ENCODE peak calls at places on chromosomes 11 and 22, in nine cellular contexts. O is IMR-90, K is uterus, N is fibroblast of the aortic adventitia, H is MCF 10A, Q is fibroblast of lung, J is pancreas, B is nephron progenitor cell, V is right atrium auricular region. I is an unnamed sample.

GRCh38 chr11:132784441-132784840 is 747.9 kb downstream of the OPCML start:
- DNase-seq in O (peak; percentile 67), K (no peak), N (no peak), H (no peak), Q (peak; percentile 76), J (no peak), B (no peak), V (no peak), I (no peak)

GRCh38 chr11:31796523-31797226 is 14.4 kb downstream of the PAX6 start:
- DNase-seq in O (no peak), K (no peak), N (no peak), H (no peak), Q (no peak), J (no peak), B (no peak), V (no peak), I (no peak)

GRCh38 chr11:91366816-91367215 is 857.8 kb upstream of the FAT3 start:
- DNase-seq in O (no peak), K (no peak), N (no peak), H (no peak), Q (no peak), J (no peak), B (no peak), V (no peak), I (no peak)

GRCh38 chr11:75349540-75350116 is 1.8 kb downstream of the ARRB1 start:
- DNase-seq in O (no peak), K (no peak), N (no peak), H (no peak), Q (no peak), J (no peak), B (no peak), V (no peak), I (no peak)

GRCh38 chr22:30115705-30116104 is 35.4 kb downstream of the HORMAD2 start:
- DNase-seq in O (peak; percentile 9), K (no peak), N (no peak), H (no peak), Q (no peak), J (no peak), B (no peak), V (no peak), I (no peak)

GRCh38 chr11:587978-588380 is 11.7 kb downstream of the PHRF1 start:
- DNase-seq in O (peak; percentile 58), K (no peak), N (peak; percentile 14), H (peak; percentile 73), Q (peak; percentile 60), J (no peak), B (no peak), V (peak; percentile 70), I (no peak)

GRCh38 chr11:75355051-75355450 is 3.6 kb upstream of the ARRB1 start:
- DNase-seq in O (no peak), K (no peak), N (no peak), H (no peak), Q (no peak), J (no peak), B (no peak), V (no peak), I (no peak)

GRCh38 chr11:91243630-91244029 is 981.0 kb upstream of the FAT3 start:
- DNase-seq in O (no peak), K (no peak), N (peak; percentile 36), H (peak; percentile 70), Q (no peak), J (no peak), B (no peak), V (no peak), I (no peak)

GRCh38 chr11:129277216-129277838 is 85.2 kb upstream of the ARHGAP32 start:
- DNase-seq in O (peak; percentile 20), K (no peak), N (peak; percentile 11), H (no peak), Q (peak; percentile 35), J (no peak), B (no peak), V (no peak), I (no peak)

GRCh38 chr11:36098046-36098445 is 154.2 kb downstream of the LDLRAD3 start:
- DNase-seq in O (no peak), K (no peak), N (peak; percentile 48), H (no peak), Q (no peak), J (no peak), B (no peak), V (no peak), I (no peak)

GRCh38 chr22:46051646-46052045 is 74.7 kb upstream of the WNT7B start:
- DNase-seq in O (no peak), K (no peak), N (no peak), H (no peak), Q (no peak), J (peak; percentile 6), B (no peak), V (no peak), I (no peak)

GRCh38 chr11:91005458-91005857 is 782.6 kb upstream of the CHORDC1 start:
- DNase-seq in O (no peak), K (no peak), N (no peak), H (no peak), Q (no peak), J (no peak), B (no peak), V (no peak), I (no peak)

GRCh38 chr11:42770444-42771065 is 541.2 kb upstream of the API5 start:
- DNase-seq in O (no peak), K (no peak), N (no peak), H (no peak), Q (peak; percentile 3), J (no peak), B (peak; percentile 32), V (no peak), I (peak; percentile 19)
- TF ChIP-seq CTCF in O (peak; percentile 51), K (no peak), N (no peak), H (peak; percentile 68), Q (peak; percentile 40), J (no peak), B (peak; percentile 73), V (peak; percentile 61), I (peak; percentile 51)

GRCh38 chr11:72349616-72350218 is 84.6 kb downstream of the CLPB start:
- DNase-seq in O (no peak), K (peak; percentile 22), N (peak; percentile 19), H (no peak), Q (no peak), J (no peak), B (no peak), V (peak; percentile 68), I (no peak)

GRCh38 chr11:72350752-72351151 is 83.6 kb downstream of the CLPB start:
- DNase-seq in O (peak; percentile 24), K (no peak), N (peak; percentile 12), H (no peak), Q (no peak), J (no peak), B (no peak), V (no peak), I (no peak)

GRCh38 chr11:72352859-72353551 is 81.3 kb downstream of the CLPB start:
- DNase-seq in O (peak; percentile 85), K (peak; percentile 27), N (peak; percentile 52), H (no peak), Q (peak; percentile 69), J (no peak), B (peak; percentile 28), V (no peak), I (peak; percentile 7)

GRCh38 chr11:72354356-72355115 is 79.8 kb downstream of the CLPB start:
- DNase-seq in O (peak; percentile 31), K (no peak), N (no peak), H (no peak), Q (peak; percentile 53), J (no peak), B (no peak), V (no peak), I (no peak)

GRCh38 chr11:72353861-72354260 is 80.5 kb downstream of the CLPB start:
- DNase-seq in O (peak; percentile 22), K (no peak), N (no peak), H (peak; percentile 41), Q (no peak), J (no peak), B (no peak), V (no peak), I (peak; percentile 16)
- TF ChIP-seq CTCF in O (peak; percentile 35), K (no peak), N (no peak), H (no peak), Q (peak; percentile 39), J (no peak), B (no peak), V (no peak), I (no peak)

DNA sequence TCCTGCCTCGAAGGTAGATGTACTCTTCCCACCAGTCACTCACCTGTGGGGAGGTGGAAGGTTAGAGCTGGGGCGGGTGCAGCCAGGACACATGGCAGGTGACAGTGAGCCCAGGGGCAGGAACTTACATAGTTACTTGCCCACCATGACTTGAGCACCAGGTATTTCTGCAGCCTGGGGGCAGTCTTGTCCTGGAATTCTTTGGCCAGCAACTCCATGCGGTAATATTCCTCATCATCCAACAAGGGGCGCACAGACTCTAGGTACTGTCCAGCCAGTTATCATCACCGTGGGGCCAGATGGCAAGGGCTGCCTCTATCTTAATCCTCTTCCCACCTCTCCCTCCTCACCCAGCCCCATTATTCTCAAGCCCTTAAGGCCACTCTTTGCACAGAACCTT is 2.2 kb downstream of the CPT1B start:
- DNase-seq in O (peak; percentile 44), K (no peak), N (peak; percentile 41), H (peak; percentile 62), Q (peak; percentile 24), J (no peak), B (peak; percentile 20), V (no peak), I (peak; percentile 21)
- TF ChIP-seq CTCF in O (peak; percentile 60), K (no peak), N (peak; percentile 25), H (peak; percentile 12), Q (peak; percentile 50), J (no peak), B (peak; percentile 36), V (peak; percentile 43), I (no peak)

DNA sequence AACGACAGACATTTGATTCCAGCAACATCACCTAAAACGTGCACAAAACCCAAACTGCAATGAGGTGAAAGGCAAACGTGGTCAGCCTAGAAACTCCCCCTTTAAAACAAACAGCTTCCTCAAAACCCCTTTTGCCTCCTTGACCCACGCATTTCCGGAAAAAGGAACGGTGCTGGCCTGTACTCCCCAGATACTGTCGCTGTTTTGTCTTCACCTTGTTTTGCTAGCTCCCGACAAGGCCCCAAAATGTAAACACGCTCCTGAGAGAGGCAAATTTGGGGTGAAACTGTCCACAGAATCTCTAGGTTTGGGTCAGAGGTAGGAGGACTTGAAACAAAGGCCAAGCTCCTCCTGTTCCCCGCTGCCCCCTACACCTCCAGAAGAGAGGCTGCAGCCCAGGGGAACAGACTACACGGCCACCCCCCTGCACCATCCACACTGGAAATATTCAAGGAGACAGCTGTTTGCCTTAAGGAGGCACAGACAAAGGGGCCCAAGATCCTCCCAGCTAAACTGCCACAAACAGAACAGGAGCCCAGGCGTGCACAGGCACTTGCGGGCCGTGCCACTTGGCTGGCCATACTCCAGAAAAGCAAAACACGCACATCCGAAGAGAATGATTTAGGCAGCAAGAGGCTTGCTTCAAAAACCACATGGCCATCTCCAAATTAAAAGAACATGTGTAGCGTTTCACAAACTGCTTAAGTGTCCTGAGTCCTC is 160.6 kb upstream of the GRK3 start:
- DNase-seq in O (peak; percentile 41), K (no peak), N (peak; percentile 47), H (peak; percentile 31), Q (peak; percentile 32), J (no peak), B (peak; percentile 28), V (no peak), I (no peak)
- TF ChIP-seq CTCF in O (no peak), K (no peak), N (peak; percentile 22), H (no peak), Q (peak; percentile 1), J (no peak), B (no peak), V (no peak), I (no peak)

I was measured in endothelial cell.